ENCODE peak calls at places on chromosomes 2 and 18, in six cellular contexts. Y is gastrocnemius medialis, J is suprapubic skin, P is pancreas, V is coronary artery, U is HFF-Myc. B is an unnamed sample.

GRCh38 chr2:73112026-73112912 is 479 bp downstream of the RAB11FIP5 start:
- DNase-seq in Y (no peak), J (no peak), P (peak), V (no peak), U (no peak), B (no peak)

GRCh38 chr2:28613616-28614501 is 118.0 kb downstream of the PLB1 start:
- DNase-seq in Y (no peak), J (no peak), P (no peak), V (no peak), U (no peak), B (no peak)

GRCh38 chr18:27447530-27447929 is 262.4 kb upstream of the CHST9 start:
- DNase-seq in Y (no peak), J (no peak), P (no peak), V (no peak), U (no peak), B (no peak)

GRCh38 chr18:24534737-24535136 is 74.3 kb downstream of the HRH4 start:
- DNase-seq in Y (no peak), J (no peak), P (no peak), V (no peak), U (no peak), B (no peak)

GRCh38 chr2:132374961-132375360 is 41.6 kb upstream of the GPR39 start:
- DNase-seq in Y (no peak), J (no peak), P (no peak), V (no peak), U (no peak), B (no peak)

GRCh38 chr2:231709636-231709980 is 1.3 kb downstream of the PTMA start:
- DNase-seq in Y (peak), J (peak), P (peak), V (peak), U (no peak), B (no peak)

GRCh38 chr2:196284901-196285589 is 113.7 kb upstream of the STK17B start:
- DNase-seq in Y (no peak), J (no peak), P (no peak), V (no peak), U (no peak), B (no peak)

GRCh38 chr2:46632349-46632748 is 153.0 kb downstream of the TMEM247 start:
- DNase-seq in Y (no peak), J (no peak), P (no peak), V (no peak), U (no peak), B (no peak)

GRCh38 chr2:18309188-18309587 is 251.3 kb downstream of the RDH14 start:
- DNase-seq in Y (no peak), J (no peak), P (no peak), V (no peak), U (no peak), B (no peak)

GRCh38 chr18:74806700-74807416 is 209.2 kb downstream of the ZNF407 start:
- DNase-seq in Y (no peak), J (no peak), P (no peak), V (no peak), U (peak), B (peak)

GRCh38 chr2:18580606-18581005 is 8.8 kb downstream of the NT5C1B start:
- DNase-seq in Y (no peak), J (no peak), P (no peak), V (no peak), U (no peak), B (no peak)

GRCh38 chr2:26757873-26758789 is 6.0 kb upstream of the SLC35F6 start:
- DNase-seq in Y (no peak), J (no peak), P (no peak), V (no peak), U (peak), B (peak)

GRCh38 chr2:108924444-108925251 is 64.4 kb downstream of the EDAR start:
- DNase-seq in Y (no peak), J (no peak), P (no peak), V (no peak), U (no peak), B (no peak)

GRCh38 chr2:118667964-118668363 is 179.5 kb downstream of the EN1 start:
- DNase-seq in Y (no peak), J (no peak), P (no peak), V (no peak), U (no peak), B (no peak)

GRCh38 chr2:160703648-160704585 is 210.3 kb upstream of the RBMS1 start:
- DNase-seq in Y (no peak), J (no peak), P (no peak), V (no peak), U (no peak), B (no peak)

GRCh38 chr2:166388488-166389070 is 12.8 kb upstream of the SCN9A start:
- DNase-seq in Y (no peak), J (no peak), P (no peak), V (no peak), U (no peak), B (no peak)

GRCh38 chr2:162258686-162259085 is 15.4 kb upstream of the FAP start:
- DNase-seq in Y (no peak), J (no peak), P (no peak), V (no peak), U (no peak), B (no peak)

GRCh38 chr2:162265666-162266467 is 22.6 kb upstream of the FAP start:
- DNase-seq in Y (no peak), J (no peak), P (no peak), V (no peak), U (no peak), B (no peak)

GRCh38 chr2:162257416-162257815 is 14.2 kb upstream of the FAP start:
- DNase-seq in Y (no peak), J (no peak), P (no peak), V (no peak), U (no peak), B (no peak)

GRCh38 chr2:162258169-162258568 is 14.9 kb upstream of the FAP start:
- DNase-seq in Y (no peak), J (no peak), P (no peak), V (no peak), U (no peak), B (no peak)

DNA sequence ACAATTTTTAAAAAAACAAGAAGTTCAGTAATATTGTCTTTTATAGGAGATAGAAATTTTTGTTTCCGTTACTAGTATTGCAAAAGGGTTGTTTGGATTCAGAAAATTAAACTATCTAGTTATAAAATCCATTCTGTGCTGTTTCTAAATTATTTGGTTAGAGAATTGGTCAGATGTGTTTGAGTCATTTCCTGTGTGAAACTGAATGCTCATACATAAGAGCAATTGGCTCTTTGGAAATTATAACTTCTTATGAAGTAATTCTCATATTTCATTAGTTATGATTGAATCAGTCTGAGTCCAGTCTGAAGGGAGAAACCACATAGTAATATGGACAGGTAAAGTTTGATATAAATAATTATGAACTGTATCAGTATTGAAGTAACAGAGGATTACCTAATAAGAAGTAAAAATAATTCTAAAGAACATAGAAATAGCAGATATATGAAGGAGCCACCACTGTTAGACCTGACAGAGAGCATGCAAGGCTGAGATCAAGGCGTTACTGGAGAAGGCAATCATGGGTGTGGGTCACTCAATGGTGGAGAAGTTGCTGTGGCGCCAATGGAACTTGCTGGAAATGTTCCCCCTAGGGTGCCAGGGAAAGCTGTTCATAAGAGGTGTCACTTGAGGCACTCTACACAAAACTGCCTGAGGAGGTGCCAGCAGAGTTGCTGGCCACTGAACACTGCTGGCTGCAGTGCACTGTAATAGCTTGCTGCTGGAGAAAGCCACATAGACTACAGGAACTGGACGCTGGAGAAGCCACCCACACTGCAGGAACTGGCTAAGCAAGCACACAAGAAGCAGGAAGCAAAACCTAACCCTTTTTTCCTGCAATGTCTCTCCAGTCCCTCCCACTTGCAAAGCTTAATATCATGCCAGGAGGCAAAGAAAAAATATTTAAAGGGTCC is 18.0 kb upstream of the FAP start:
- DNase-seq in Y (peak), J (peak), P (no peak), V (no peak), U (peak), B (no peak)
- H3K4me3 ChIP-seq in Y (no peak), J (no peak), P (no peak), V (peak), U (no peak), B (no peak)

GRCh38 chr18:78659748-78660147 is 319.9 kb upstream of the SALL3 start:
- DNase-seq in Y (no peak), J (no peak), P (no peak), V (no peak), U (no peak), B (no peak)
- TF ChIP-seq CTCF in Y (no peak), J (peak), P (peak), V (no peak), U (no peak), B (no peak)

DNA sequence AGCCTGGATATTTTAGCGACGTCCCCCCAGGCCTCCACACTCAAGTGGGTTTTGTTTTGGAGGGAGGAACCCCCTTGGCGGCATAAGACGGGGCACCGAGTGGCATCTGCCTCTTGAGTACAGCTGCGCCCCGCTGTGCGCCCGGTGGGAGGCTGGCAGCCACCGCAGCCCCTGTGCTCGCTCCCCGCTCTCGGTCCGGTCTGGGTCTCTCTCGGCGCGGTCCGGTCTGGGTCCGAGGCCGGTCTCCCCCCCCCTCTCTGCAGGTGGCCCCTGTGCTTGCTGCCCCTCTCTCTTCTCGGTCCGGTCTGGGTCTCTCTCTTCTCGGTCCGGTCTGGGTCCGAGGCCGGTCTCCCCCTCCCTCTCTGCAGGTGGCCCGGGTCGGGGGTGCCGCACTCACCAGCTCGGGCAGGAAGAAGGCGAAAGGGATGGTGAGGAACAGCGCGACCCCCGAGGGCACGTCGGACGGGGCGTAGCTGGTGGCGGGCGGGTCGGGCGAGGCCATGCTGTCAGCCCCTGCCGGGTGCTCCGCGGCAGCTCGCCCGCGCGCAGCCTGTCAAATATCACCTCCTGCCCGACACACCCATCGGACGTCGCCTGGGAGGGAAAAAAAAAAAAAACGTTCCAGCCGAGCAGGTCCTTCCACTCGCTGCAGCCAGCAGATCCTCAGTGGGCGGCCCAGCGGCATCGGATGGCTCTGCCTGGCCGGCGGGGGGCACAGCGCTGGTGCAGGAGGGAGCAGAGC is at the start of gene MALL:
- DNase-seq in Y (no peak), J (peak), P (no peak), V (no peak), U (no peak), B (no peak)
- H3K4me3 ChIP-seq in Y (peak), J (peak), P (peak), V (peak), U (peak), B (peak)

GRCh38 chr2:63840785-63841253 is 877 bp upstream of the UGP2 start:
- DNase-seq in Y (peak), J (peak), P (peak), V (peak), U (peak), B (peak)
- TF ChIP-seq CTCF in Y (no peak), J (no peak), P (no peak), V (no peak), U (no peak), B (no peak)

GRCh38 chr2:199458017-199458805 is 472 bp upstream of the SATB2 start:
- DNase-seq in Y (no peak), J (peak), P (peak), V (no peak), U (no peak), B (no peak)
- H3K4me3 ChIP-seq in Y (peak), J (peak), P (peak), V (peak), U (peak), B (peak)

GRCh38 chr18:47876813-47877212 is 53.6 kb downstream of the SMAD2 start:
- DNase-seq in Y (no peak), J (no peak), P (no peak), V (no peak), U (no peak), B (no peak)
- TF ChIP-seq CTCF in Y (no peak), J (no peak), P (no peak), V (no peak), U (no peak), B (no peak)

DNA sequence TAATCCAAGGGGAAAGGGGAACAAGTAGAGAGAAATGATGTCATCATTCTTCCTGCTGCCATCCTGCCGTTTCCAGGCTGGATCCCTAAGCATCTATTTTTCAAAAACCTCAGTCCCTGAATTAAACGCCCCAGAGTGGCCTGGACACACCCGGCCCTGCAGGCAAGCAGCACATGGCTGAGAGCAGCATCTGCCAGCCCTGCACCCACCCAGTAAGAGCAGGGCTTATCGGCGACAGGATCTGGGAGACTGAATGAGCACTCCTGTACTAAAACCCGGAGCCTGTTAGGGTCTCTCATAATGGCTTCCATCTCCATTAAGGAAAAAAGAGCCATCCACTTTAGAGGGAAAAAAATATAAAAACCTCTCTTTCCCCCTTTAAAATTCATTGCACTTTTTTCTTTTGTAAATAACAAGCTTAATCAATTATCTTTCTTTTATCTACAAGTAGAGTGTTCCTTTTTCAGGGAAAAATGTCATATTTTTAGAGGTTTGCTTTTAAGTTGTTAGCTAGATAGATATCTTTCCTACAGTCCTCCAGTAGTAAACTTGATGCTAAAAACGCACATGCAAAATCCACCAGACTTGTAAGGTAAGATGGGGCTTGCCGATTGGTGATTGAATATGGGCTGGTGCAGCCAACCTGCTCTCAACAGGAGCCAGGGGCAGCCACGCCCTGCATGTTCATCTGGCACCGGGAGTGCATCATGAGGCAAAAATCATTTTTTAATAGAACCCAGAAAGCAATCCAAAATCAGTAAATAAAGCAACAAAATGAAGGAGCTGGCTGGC is 457.8 kb downstream of the EIPR1 start:
- DNase-seq in Y (no peak), J (no peak), P (no peak), V (no peak), U (no peak), B (no peak)
- H3K4me3 ChIP-seq in Y (no peak), J (no peak), P (no peak), V (no peak), U (no peak), B (no peak)

DNA sequence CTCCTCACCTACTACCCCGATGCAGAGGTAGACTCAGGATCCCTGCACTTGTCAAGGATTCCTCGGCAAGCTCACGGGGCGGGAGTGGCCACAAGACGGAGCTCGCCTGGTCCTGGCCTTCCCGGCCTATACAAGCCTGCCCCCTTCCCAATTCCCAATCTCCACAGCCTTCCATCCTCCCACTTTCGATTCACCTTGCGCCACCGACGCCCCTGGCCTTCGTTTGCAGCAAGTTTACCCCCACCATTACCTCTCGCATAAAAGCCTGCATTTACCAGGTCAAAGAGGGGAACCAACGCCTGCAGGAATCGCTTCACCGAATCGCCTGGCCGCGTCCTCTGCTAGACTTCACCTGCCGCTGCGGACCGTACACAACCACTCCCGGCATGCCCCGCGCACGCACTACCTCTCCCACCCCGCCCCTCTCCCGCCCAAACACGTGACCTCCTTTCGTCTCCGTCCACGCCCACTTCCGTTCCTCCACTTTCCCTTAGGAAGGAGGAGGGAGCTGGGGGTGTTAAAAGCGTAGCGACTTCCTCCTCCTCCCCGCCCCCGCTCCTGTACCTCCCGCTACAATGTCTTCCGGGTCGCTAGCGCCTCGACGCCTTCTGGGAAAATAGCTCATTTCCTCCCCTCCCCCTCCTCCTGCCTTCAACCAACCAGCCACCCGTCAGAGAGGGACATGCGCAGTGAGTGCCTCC is at the start of gene ORC4:
- DNase-seq in Y (peak), J (peak), P (peak), V (peak), U (peak), B (peak)
- TF ChIP-seq CTCF in Y (peak), J (peak), P (no peak), V (no peak), U (peak), B (peak)

GRCh38 chr2:29786361-29786760 is 135.0 kb downstream of the ALK start:
- DNase-seq in Y (no peak), J (no peak), P (no peak), V (no peak), U (no peak), B (no peak)

GRCh38 chr2:29782531-29782930 is 138.9 kb downstream of the ALK start:
- DNase-seq in Y (no peak), J (no peak), P (no peak), V (no peak), U (no peak), B (no peak)

GRCh38 chr2:29783696-29784095 is 137.7 kb downstream of the ALK start:
- DNase-seq in Y (no peak), J (no peak), P (no peak), V (no peak), U (no peak), B (no peak)

GRCh38 chr2:29777164-29777563 is 144.2 kb downstream of the ALK start:
- DNase-seq in Y (no peak), J (no peak), P (no peak), V (no peak), U (no peak), B (no peak)

GRCh38 chr2:29782087-29782486 is 139.3 kb downstream of the ALK start:
- DNase-seq in Y (no peak), J (no peak), P (no peak), V (no peak), U (no peak), B (no peak)
- H3K4me3 ChIP-seq in Y (no peak), J (no peak), P (no peak), V (no peak), U (no peak), B (no peak)

B was measured in AG04449.